ENCODE peak calls at places on chromosomes 2 and 18, in ten cellular contexts. P, V, J, Q, N, K, B, M, Z and L are unnamed samples. For H3K9me3 and H3K27me3, the result is how much of the 10 kb centered on the place peaks cover.

GRCh38 chr18:49645836-49646235 is 84.0 kb downstream of the LIPG start:
- DNase-seq in V (peak), P (peak), M (no peak), Q (no peak), N (no peak), Z (peak), J (no peak), K (no peak), B (peak), L (peak)

GRCh38 chr18:59874166-59874565 is 25.6 kb upstream of the PMAIP1 start:
- DNase-seq in V (no peak), J (no peak), M (no peak), B (no peak), K (no peak), Z (no peak), P (no peak), Q (no peak), N (no peak), L (no peak)

GRCh38 chr2:215831296-215831913 is 181.9 kb downstream of the MREG start:
- DNase-seq in V (peak), K (no peak), M (no peak), P (no peak), Z (peak), N (no peak), J (no peak), B (peak), Q (peak), L (no peak)

GRCh38 chr2:38092196-38092902 is 16.4 kb upstream of the CYP1B1 start:
- DNase-seq in J (no peak), V (no peak), K (no peak), N (no peak), M (no peak), Q (no peak), Z (peak), P (peak), B (peak), L (peak)

GRCh38 chr2:19850526-19851050 is 51.2 kb downstream of the TTC32 start:
- DNase-seq in K (no peak), J (no peak), V (no peak), N (no peak), Z (no peak), B (no peak), M (no peak), P (no peak), Q (no peak), L (no peak)

GRCh38 chr2:126656311-126657145 is 570 bp downstream of the GYPC start:
- DNase-seq in N (peak), P (no peak), Q (peak), M (peak), B (peak), Z (peak), V (peak), K (peak), J (peak), L (peak)

GRCh38 chr2:127080226-127080940 is 26.6 kb downstream of the BIN1 start:
- DNase-seq in P (no peak), Z (no peak), B (no peak), J (no peak), V (no peak), M (no peak), N (peak), Q (no peak), K (no peak), L (no peak)

GRCh38 chr2:86375623-86376022 is 38.2 kb upstream of the REEP1 start:
- DNase-seq in Q (no peak), M (no peak), K (no peak), B (no peak), N (no peak), J (no peak), V (no peak), Z (no peak), P (no peak), L (no peak)

GRCh38 chr2:3396920-3397559 is 17.5 kb downstream of the TRAPPC12 start:
- DNase-seq in B (no peak), Z (no peak), V (no peak), P (no peak), N (no peak), K (no peak), Q (no peak), J (no peak), M (no peak), L (no peak)

GRCh38 chr2:149715005-149715592 is 127.5 kb upstream of the MMADHC start:
- DNase-seq in M (no peak), K (no peak), B (no peak), Z (no peak), P (no peak), V (no peak), N (no peak), J (peak), Q (no peak), L (no peak)

GRCh38 chr2:222819722-222820333 is 41.0 kb upstream of the ACSL3 start:
- DNase-seq in K (no peak), M (no peak), Q (no peak), B (no peak), J (no peak), N (no peak), Z (no peak), V (no peak), P (no peak), L (no peak)

GRCh38 chr2:181643158-181643557 is 13.7 kb downstream of the CERKL start:
- DNase-seq in N (no peak), Q (no peak), M (no peak), J (no peak), P (no peak), V (no peak), K (no peak), B (no peak), Z (no peak), L (no peak)

GRCh38 chr2:119169717-119170116 is 11.2 kb upstream of the C1QL2 start:
- DNase-seq in P (no peak), V (no peak), N (no peak), B (no peak), M (no peak), J (no peak), K (no peak), Z (no peak), Q (no peak), L (no peak)

GRCh38 chr2:1192121-1192520 is 221.1 kb upstream of the TPO start:
- DNase-seq in V (no peak), B (no peak), Z (no peak), M (no peak), K (no peak), P (no peak), N (no peak), Q (no peak), J (no peak), L (no peak)

GRCh38 chr2:209376686-209377085 is 47.2 kb upstream of the MAP2 start:
- DNase-seq in P (no peak), J (no peak), M (no peak), N (no peak), Q (no peak), B (no peak), Z (no peak), V (no peak), K (no peak), L (no peak)

GRCh38 chr2:20190862-20191713 is 33.8 kb downstream of the SDC1 start:
- DNase-seq in J (no peak), N (no peak), V (no peak), P (no peak), B (no peak), K (no peak), Z (no peak), M (peak), Q (no peak), L (no peak)

GRCh38 chr18:9992988-9993845 is 79.4 kb downstream of the VAPA start:
- DNase-seq in V (no peak), Q (no peak), P (no peak), J (no peak), N (no peak), M (no peak), K (no peak), B (no peak), Z (no peak), L (no peak)

GRCh38 chr18:75422341-75422910 is 5.1 kb downstream of the SMIM21 start:
- DNase-seq in V (no peak), P (no peak), Q (no peak), M (no peak), Z (no peak), B (no peak), N (no peak), K (no peak), J (no peak), L (no peak)

GRCh38 chr2:111122631-111123421 is 2.1 kb downstream of the BCL2L11 start:
- DNase-seq in Q (peak), B (peak), K (peak), N (peak), J (peak), P (peak), Z (peak), V (peak), M (peak), L (peak)

GRCh38 chr2:67476808-67477790 is 80.0 kb downstream of the ETAA1 start:
- DNase-seq in N (peak), B (peak), K (no peak), M (no peak), P (no peak), Q (no peak), V (no peak), Z (peak), J (peak), L (no peak)

DNA sequence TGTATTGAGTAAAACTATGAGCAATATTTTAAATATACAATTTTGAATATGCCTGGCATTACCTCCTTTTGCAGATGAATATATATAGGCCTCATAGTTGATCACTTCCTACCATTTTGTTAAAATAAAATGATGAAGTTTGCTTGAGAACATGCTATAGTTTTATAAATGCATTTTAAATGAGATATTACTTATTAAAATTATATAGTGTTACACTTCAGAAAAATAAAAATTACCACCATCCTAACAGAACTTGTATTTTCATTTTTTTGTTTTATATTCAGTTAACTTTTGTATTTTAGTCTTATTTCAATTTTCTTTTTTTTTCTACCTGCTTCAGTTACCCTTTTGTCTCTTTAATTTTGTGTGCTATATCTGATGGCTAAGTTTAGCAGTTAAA is 426.9 kb downstream of the PARD3B start:
- DNase-seq in J (no peak), K (no peak), Q (no peak), V (no peak), B (no peak), M (no peak), N (no peak), Z (no peak), P (no peak), L (no peak)
- H3K9me3 ChIP-seq in J (under half), K (under half), Q (under half), V (under half), B (under half), M (under half), N (under half), Z (under half), P (under half), L (under half)

DNA sequence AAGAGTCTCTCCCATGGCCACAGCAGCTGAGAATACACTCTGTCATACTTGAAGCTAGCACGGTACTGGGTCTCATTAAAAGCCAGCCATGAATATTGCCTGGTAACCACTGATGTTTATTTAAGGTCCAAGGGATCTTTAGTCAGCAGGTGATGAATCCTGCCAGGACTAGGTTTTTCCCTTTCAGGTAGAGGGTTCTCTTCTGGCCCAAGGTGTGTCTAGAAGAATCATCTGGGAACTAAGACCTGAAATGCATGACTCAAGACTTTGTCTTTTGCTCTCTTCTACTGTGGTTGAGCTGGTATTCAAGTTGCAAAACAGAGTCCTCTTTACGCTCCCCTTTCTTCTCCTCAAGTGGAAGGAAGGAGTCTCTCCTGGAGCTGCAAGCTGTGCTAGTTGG is 400.5 kb upstream of the FSIP2 start:
- DNase-seq in P (no peak), V (no peak), M (no peak), Z (no peak), K (no peak), N (no peak), J (no peak), Q (no peak), B (no peak), L (no peak)
- H3K27me3 ChIP-seq in P (under half), V (under half), M (under half), Z (under half), K (under half), N (under half), J (under half), Q (under half), B (under half), L (under half)

GRCh38 chr18:55665506-55665905 is 77.5 kb upstream of the TCF4 start:
- DNase-seq in M (no peak), K (no peak), N (no peak), B (no peak), P (no peak), V (no peak), Q (no peak), J (no peak), Z (no peak), L (no peak)
- H3K9me3 ChIP-seq in M (under half), K (under half), N (under half), B (under half), P (under half), V (under half), Q (under half), J (under half), Z (under half), L (under half)

GRCh38 chr2:23385351-23385747 is 370 bp downstream of the KLHL29 start:
- DNase-seq in J (peak), K (peak), B (peak), P (peak), M (peak), Z (peak), Q (peak), V (peak), N (peak), L (peak)
- H3K27me3 ChIP-seq in J (under half), K (under half), B (under half), P (under half), M (half or more), Z (under half), Q (under half), V (under half), N (under half), L (under half)

GRCh38 chr2:16126141-16126968 is 186.0 kb downstream of the MYCN start:
- DNase-seq in K (no peak), B (no peak), P (no peak), M (no peak), J (no peak), N (no peak), Q (no peak), Z (no peak), V (no peak), L (no peak)

GRCh38 chr2:16129716-16130540 is 189.6 kb downstream of the MYCN start:
- DNase-seq in N (no peak), K (no peak), P (no peak), J (no peak), Z (no peak), Q (no peak), M (no peak), V (no peak), B (no peak), L (no peak)

GRCh38 chr2:16126969-16127940 is 186.9 kb downstream of the MYCN start:
- DNase-seq in Q (no peak), Z (no peak), M (no peak), J (no peak), V (no peak), N (no peak), K (no peak), P (no peak), B (no peak), L (no peak)

GRCh38 chr2:16128746-16129610 is 188.6 kb downstream of the MYCN start:
- DNase-seq in P (no peak), K (no peak), V (no peak), Q (no peak), J (no peak), B (no peak), Z (no peak), N (no peak), M (no peak), L (no peak)

GRCh38 chr2:16127958-16128357 is 187.6 kb downstream of the MYCN start:
- DNase-seq in Z (no peak), V (no peak), N (no peak), M (no peak), J (no peak), K (no peak), Q (no peak), B (no peak), P (no peak), L (no peak)
- H3K9me3 ChIP-seq in Z (under half), V (under half), N (under half), M (under half), J (under half), K (under half), Q (under half), B (under half), P (under half), L (under half)

GRCh38 chr2:132009874-132010521 is 151.8 kb downstream of the ANKRD30BL start:
- DNase-seq in M (peak), Q (no peak), B (no peak), V (no peak), Z (no peak), N (no peak), P (no peak), K (peak), J (no peak), L (peak)

GRCh38 chr2:132009177-132009873 is 152.4 kb downstream of the ANKRD30BL start:
- DNase-seq in M (peak), N (no peak), B (no peak), J (no peak), Z (no peak), V (no peak), P (no peak), K (no peak), Q (no peak), L (no peak)
- H3K27me3 ChIP-seq in M (under half), N (under half), B (under half), J (under half), Z (under half), V (under half), P (under half), K (under half), Q (under half), L (under half)

DNA sequence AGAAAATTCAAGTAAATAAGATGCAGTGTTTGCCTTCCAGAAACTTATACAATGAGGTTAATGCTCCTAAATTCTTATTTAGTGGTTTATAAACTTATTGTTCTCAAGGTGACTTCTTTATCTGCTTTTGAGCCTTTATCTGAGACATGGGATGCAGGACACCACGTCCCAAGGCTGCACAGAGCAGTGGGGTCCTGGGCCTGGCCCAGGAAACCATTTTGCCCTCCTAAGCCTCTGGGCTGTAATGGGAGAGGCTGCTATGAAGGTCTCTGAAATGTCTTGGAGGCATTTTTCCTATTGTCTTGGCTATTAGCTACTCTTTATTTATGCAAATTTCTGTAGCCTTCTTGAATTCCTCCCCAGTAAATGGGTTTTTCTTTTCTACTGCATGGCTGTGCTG is 652.6 kb upstream of the SETBP1 start:
- DNase-seq in Q (no peak), N (no peak), P (no peak), J (no peak), Z (no peak), V (no peak), K (no peak), B (no peak), M (no peak), L (no peak)
- H3K9me3 ChIP-seq in Q (under half), N (under half), P (under half), J (under half), Z (under half), V (under half), K (under half), B (under half), M (under half), L (under half)

DNA sequence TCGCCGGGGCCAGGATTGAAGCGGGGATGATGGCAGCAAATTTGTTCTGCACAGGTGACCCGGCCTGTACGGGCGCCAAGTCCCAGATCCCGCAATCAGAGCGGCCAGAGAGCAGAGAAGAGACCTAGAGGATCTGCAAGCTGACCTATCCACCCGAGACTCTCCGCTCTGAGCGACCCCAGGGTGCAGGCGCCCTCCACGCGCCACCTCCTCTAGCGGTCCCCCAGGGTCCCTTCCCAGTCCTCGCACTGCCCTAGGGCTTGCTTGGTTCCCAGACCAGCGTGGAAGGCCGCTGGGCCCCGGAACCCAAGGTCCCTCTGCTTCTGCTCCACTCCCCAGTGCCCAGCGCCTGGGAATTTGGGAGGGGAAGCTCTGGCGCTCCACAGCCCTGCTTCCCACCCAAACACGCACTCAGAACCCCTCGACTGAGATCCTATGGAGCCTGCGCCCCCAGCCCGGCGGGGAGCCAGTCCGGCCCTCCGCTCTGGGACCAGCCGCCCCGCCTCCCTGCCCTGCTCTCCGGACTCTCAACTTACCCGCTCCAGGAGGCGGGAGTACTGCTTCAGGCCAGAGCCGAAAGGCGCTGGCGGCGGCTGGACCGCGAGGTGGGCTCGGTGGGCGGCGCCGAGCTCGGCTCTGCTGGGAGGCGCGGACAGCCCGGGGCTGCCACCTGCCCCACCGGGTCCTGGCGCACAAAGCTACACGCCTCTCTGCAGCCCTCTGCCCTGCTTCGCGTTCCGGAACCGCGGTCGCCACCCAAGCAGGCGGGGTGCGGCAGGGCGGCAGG is 3.0 kb upstream of the SIX3 start:
- DNase-seq in Z (no peak), J (peak), Q (no peak), V (no peak), B (no peak), M (no peak), P (no peak), N (no peak), K (peak), L (no peak)
- H3K27me3 ChIP-seq in Z (half or more), J (under half), Q (under half), V (half or more), B (under half), M (half or more), P (under half), N (half or more), K (under half), L (under half)

GRCh38 chr2:13919981-13920382 is 712.5 kb upstream of the LRATD1 start:
- DNase-seq in M (no peak), Q (no peak), K (no peak), P (no peak), N (no peak), B (no peak), Z (no peak), V (no peak), J (no peak), L (no peak)
- H3K9me3 ChIP-seq in M (under half), Q (under half), K (under half), P (under half), N (under half), B (under half), Z (under half), V (under half), J (under half), L (under half)

GRCh38 chr18:27656167-27656778 is 471.2 kb upstream of the CHST9 start:
- DNase-seq in K (no peak), Q (no peak), V (no peak), J (peak), N (no peak), B (no peak), P (no peak), Z (no peak), M (no peak), L (no peak)
- H3K27me3 ChIP-seq in K (under half), Q (under half), V (under half), J (under half), N (under half), B (under half), P (under half), Z (under half), M (under half), L (under half)